ENCODE peak calls at places on chromosomes 7 and 10, in nine cellular contexts. M is HCT116, V is lower leg skin, H is foreskin fibroblast, B is tibial artery, L is choroid plexus epithelial cell, A is stomach, X is fibroblast of the aortic adventitia, R is astrocyte of the spinal cord. Y is an unnamed sample.
A peak's percentile ranks its signal among the peaks of the same experiment; 100 is the strongest.

GRCh38 chr10:60446855-60447254 is 57.2 kb upstream of the ANK3 start:
- DNase-seq in R (no peak), H (no peak), V (no peak), B (no peak), X (no peak), L (no peak), A (no peak), M (no peak), Y (peak; percentile 44)

GRCh38 chr10:59865101-59865500 is 41.3 kb downstream of the CCDC6 start:
- DNase-seq in H (peak; percentile 24), V (no peak), R (no peak), B (no peak), L (peak; percentile 65), A (peak; percentile 65), M (peak; percentile 40), X (peak; percentile 56), Y (peak; percentile 33)

GRCh38 chr7:30238721-30239441 is 45.5 kb upstream of the ZNRF2 start:
- DNase-seq in X (peak; percentile 31), L (peak; percentile 54), B (peak; percentile 57), R (peak; percentile 58), M (no peak), A (peak; percentile 88), V (no peak), H (peak; percentile 44), Y (peak; percentile 48)

GRCh38 chr10:73113543-73113942 is 3.3 kb downstream of the NUDT13 start:
- DNase-seq in B (no peak), L (peak; percentile 12), X (peak; percentile 58), M (no peak), H (peak; percentile 67), R (no peak), V (no peak), A (no peak), Y (peak; percentile 36)

GRCh38 chr10:59709472-59710125 is at the start of gene SLC16A9:
- DNase-seq in V (peak; percentile 86), A (peak; percentile 44), M (peak; percentile 27), L (peak; percentile 57), H (peak; percentile 50), R (peak; percentile 46), B (peak; percentile 42), X (peak; percentile 40), Y (peak; percentile 42)

GRCh38 chr10:77422491-77423338 is 214.9 kb downstream of the KCNMA1 start:
- DNase-seq in R (no peak), M (no peak), H (no peak), B (no peak), L (no peak), X (peak; percentile 60), A (no peak), V (no peak), Y (peak; percentile 38)

GRCh38 chr7:130114374-130114773 is 44.0 kb downstream of the KLHDC10 start:
- DNase-seq in X (no peak), M (no peak), V (no peak), B (no peak), R (no peak), A (no peak), L (no peak), H (no peak), Y (no peak)

GRCh38 chr7:31027161-31027965 is 24.7 kb upstream of the ADCYAP1R1 start:
- DNase-seq in L (peak; percentile 8), X (peak; percentile 7), H (peak; percentile 42), R (no peak), M (no peak), V (no peak), B (no peak), A (no peak), Y (peak; percentile 23)

GRCh38 chr10:124430077-124430476 is 11.4 kb upstream of the OAT start:
- DNase-seq in V (no peak), B (no peak), L (no peak), M (no peak), X (no peak), A (no peak), R (no peak), H (no peak), Y (no peak)

GRCh38 chr10:122441961-122442360 is 12.5 kb upstream of the ARMS2 start:
- DNase-seq in X (peak; percentile 49), M (no peak), A (no peak), R (peak; percentile 72), L (peak; percentile 63), V (no peak), B (no peak), H (peak; percentile 35), Y (peak; percentile 66)

GRCh38 chr10:27911645-27912044 is 87.2 kb downstream of the ODAD2 start:
- DNase-seq in H (no peak), M (no peak), B (no peak), X (no peak), V (no peak), L (peak; percentile 2), A (no peak), R (peak; percentile 46), Y (no peak)

GRCh38 chr10:26439436-26440090 is 1.4 kb downstream of the APBB1IP start:
- DNase-seq in L (no peak), M (no peak), V (no peak), R (no peak), B (no peak), A (no peak), X (peak; percentile 24), H (no peak), Y (no peak)
- H3K4me3 ChIP-seq in L (no peak overlapping the region), M (no peak overlapping the region), V (no peak overlapping the region), R (no peak overlapping the region), B (peak overlapping the region; percentile 43), A (peak overlapping the region; percentile 45), X (peak overlapping the region; percentile 39), H (peak overlapping the region; percentile 45), Y (no peak overlapping the region)

GRCh38 chr7:26280097-26280496 is 11.6 kb upstream of the SNX10 start:
- DNase-seq in M (no peak), X (no peak), A (no peak), H (no peak), R (no peak), B (no peak), L (no peak), V (peak; percentile 18), Y (no peak)

GRCh38 chr7:26280723-26281122 is 10.9 kb upstream of the SNX10 start:
- DNase-seq in X (no peak), B (no peak), R (no peak), H (no peak), L (no peak), A (no peak), M (no peak), V (peak; percentile 12), Y (no peak)

GRCh38 chr7:26279405-26279804 is 12.3 kb upstream of the SNX10 start:
- DNase-seq in A (no peak), H (no peak), L (no peak), X (peak; percentile 5), M (no peak), B (no peak), V (peak; percentile 3), R (no peak), Y (no peak)

GRCh38 chr7:26275213-26275612 is 16.4 kb upstream of the SNX10 start:
- DNase-seq in H (no peak), V (no peak), B (no peak), M (no peak), R (no peak), A (no peak), L (no peak), X (no peak), Y (no peak)

GRCh38 chr7:26278769-26279168 is 12.9 kb upstream of the SNX10 start:
- DNase-seq in V (no peak), H (no peak), X (peak; percentile 2), A (no peak), R (no peak), M (peak; percentile 36), L (peak; percentile 23), B (no peak), Y (no peak)
- TF ChIP-seq CTCF in V (no peak), H (no peak), X (peak; percentile 11), A (no peak), R (peak; percentile 13), M (peak; percentile 98), L (peak; percentile 18), B (no peak), Y (peak; percentile 17)

GRCh38 chr10:4242561-4243035 is 457.6 kb upstream of the KLF6 start:
- DNase-seq in H (peak; percentile 83), B (no peak), V (no peak), X (peak; percentile 91), A (no peak), M (peak; percentile 52), R (peak; percentile 98), L (peak; percentile 96), Y (peak; percentile 84)
- H3K4me3 ChIP-seq in H (peak overlapping the region; percentile 31), B (peak overlapping the region; percentile 53), V (no peak overlapping the region), X (peak overlapping the region; percentile 50), A (peak overlapping the region; percentile 10), M (no peak overlapping the region), R (peak overlapping the region; percentile 28), L (peak overlapping the region; percentile 15), Y (peak overlapping the region; percentile 29)

DNA sequence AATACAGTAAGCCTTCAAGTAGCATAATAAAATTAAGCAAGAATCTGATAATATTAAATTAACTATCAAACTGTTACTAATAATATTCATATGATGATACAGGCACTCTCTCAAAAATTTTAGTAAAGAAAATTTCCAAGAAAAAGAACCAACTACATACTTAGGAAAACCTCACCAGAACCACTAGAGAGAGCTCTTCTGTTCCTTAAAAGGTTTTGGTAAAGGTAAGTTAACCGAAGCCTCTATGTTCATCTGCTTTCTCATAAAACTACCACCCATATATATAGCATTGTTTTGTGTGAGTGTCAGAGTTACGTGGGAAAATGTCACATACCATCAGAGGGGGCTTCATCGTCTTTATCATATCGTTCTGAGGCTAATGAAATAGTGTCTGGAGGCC is 20.7 kb downstream of the SKAP2 start:
- DNase-seq in R (peak; percentile 46), X (peak; percentile 21), B (no peak), L (peak; percentile 26), M (peak; percentile 15), V (no peak), H (peak; percentile 22), A (no peak), Y (peak; percentile 20)
- TF ChIP-seq CTCF in R (peak; percentile 32), X (no peak), B (no peak), L (peak; percentile 38), M (peak; percentile 23), V (no peak), H (no peak), A (no peak), Y (peak; percentile 20)

Y was measured in fibroblast of pulmonary artery.